ENCODE peak calls at places on chromosomes 11 and 22, in five cellular contexts. Q is Right ventricle myocardium superior; X is stimulated activated CD8-positive, alpha-beta memory T cell treated with anti-CD3 and anti-CD28 coated beads, Interleukin-12 subunit alpha, Interleukin-12 subunit beta, amount 100 ng/mL, for 4 hours; J is ELR; H is GOT3. T is an unnamed sample.

GRCh38 chr22:19149047-19149883 is 827 bp downstream of the GSC2 start:
- DNase-seq in Q (no peak), X (no peak), J (no peak), H (no peak), T (peak; percentile 54)

GRCh38 chr11:34585870-34586654 is 34.8 kb upstream of the EHF start:
- DNase-seq in Q (no peak), X (no peak), J (peak; percentile 79), H (no peak), T (peak; percentile 54)

GRCh38 chr22:37043828-37044538 is 7.6 kb upstream of the KCTD17 start:
- DNase-seq in Q (peak; percentile 73), X (no peak), J (peak; percentile 70), H (no peak), T (no peak)

GRCh38 chr11:1153951-1154487 is 3.7 kb upstream of the MUC5AC start:
- DNase-seq in Q (peak; percentile 61), X (no peak), J (peak; percentile 98), H (peak; percentile 39), T (no peak)

GRCh38 chr22:25748704-25749103 is 6.7 kb downstream of the MYO18B start:
- DNase-seq in Q (no peak), X (no peak), J (no peak), H (no peak), T (no peak)

GRCh38 chr11:85232559-85232958 is 394.6 kb downstream of the DLG2 start:
- DNase-seq in Q (no peak), X (no peak), J (no peak), H (no peak), T (no peak)

GRCh38 chr11:33368931-33369330 is 111.8 kb downstream of the HIPK3 start:
- DNase-seq in Q (no peak), X (no peak), J (no peak), H (no peak), T (no peak)

GRCh38 chr11:102869354-102869753 is 5.4 kb downstream of the MMP12 start:
- DNase-seq in Q (no peak), X (no peak), J (peak; percentile 22), H (no peak), T (no peak)

GRCh38 chr11:2804701-2805387 is 80.7 kb downstream of the CDKN1C start:
- DNase-seq in Q (peak; percentile 45), X (no peak), J (no peak), H (no peak), T (no peak)

GRCh38 chr22:46791201-46791731 is 28.8 kb downstream of the TBC1D22A start:
- DNase-seq in Q (no peak), X (peak; percentile 67), J (peak; percentile 60), H (no peak), T (no peak)

GRCh38 chr11:131561486-131561885 is 191.1 kb downstream of the NTM start:
- DNase-seq in Q (no peak), X (no peak), J (no peak), H (no peak), T (no peak)

GRCh38 chr11:43818220-43818619 is 62.4 kb upstream of the ALKBH3 start:
- DNase-seq in Q (no peak), X (no peak), J (peak; percentile 87), H (no peak), T (no peak)

GRCh38 chr11:76634934-76635333 is 35.6 kb downstream of the LRRC32 start:
- DNase-seq in Q (no peak), X (no peak), J (no peak), H (no peak), T (no peak)

GRCh38 chr11:75867778-75868374 is 52.9 kb downstream of the UVRAG start:
- DNase-seq in Q (no peak), X (no peak), J (peak; percentile 72), H (no peak), T (peak; percentile 54)

GRCh38 chr11:124085583-124085982 is 29.7 kb upstream of the VWA5A start:
- DNase-seq in Q (no peak), X (no peak), J (peak; percentile 37), H (no peak), T (no peak)

GRCh38 chr11:11279956-11280689 is 72.9 kb downstream of the CSNK2A3 start:
- DNase-seq in Q (no peak), X (no peak), J (peak; percentile 16), H (no peak), T (no peak)

GRCh38 chr11:75342231-75342918 is 9.1 kb downstream of the ARRB1 start:
- DNase-seq in Q (no peak), X (no peak), J (no peak), H (no peak), T (peak; percentile 62)

GRCh38 chr11:102914238-102915043 is 39.7 kb upstream of the MMP12 start:
- DNase-seq in Q (no peak), X (no peak), J (peak; percentile 67), H (no peak), T (no peak)

GRCh38 chr11:47105974-47106373 is 70.7 kb downstream of the ARFGAP2 start:
- DNase-seq in Q (no peak), X (no peak), J (no peak), H (no peak), T (no peak)

GRCh38 chr11:82718307-82718706 is 15.4 kb downstream of the FAM181B start:
- DNase-seq in Q (no peak), X (no peak), J (peak; percentile 68), H (no peak), T (peak; percentile 70)

GRCh38 chr11:34104680-34105078 is 750 bp upstream of the NAT10 start:
- DNase-seq in Q (no peak), X (no peak), J (no peak), H (no peak), T (no peak)

GRCh38 chr22:18955696-18956095 is 19.6 kb upstream of the PRODH start:
- DNase-seq in Q (peak; percentile 17), X (no peak), J (no peak), H (no peak), T (no peak)

GRCh38 chr11:45182902-45183301 is 36.5 kb downstream of the PRDM11 start:
- DNase-seq in Q (no peak), X (no peak), J (peak; percentile 44), H (no peak), T (no peak)

GRCh38 chr11:104219081-104219480 is 55.1 kb upstream of the PDGFD start:
- DNase-seq in Q (peak; percentile 38), X (no peak), J (no peak), H (no peak), T (no peak)

GRCh38 chr11:46766656-46767055 is 47.6 kb downstream of the F2 start:
- DNase-seq in Q (no peak), X (no peak), J (no peak), H (no peak), T (no peak)